ENCODE peak calls at places on chromosomes 13 and 19, in nine cellular contexts. One of them, this sample, is unnamed.

GRCh38 chr13:106528711-106529414 is 6.6 kb downstream of the EFNB2 start:
- DNase-seq in Calu3: no peak
- DNase-seq in GM13976: no peak
- DNase-seq in CD4-positive, alpha-beta T cell: no peak
- DNase-seq in mesothelial cell of epicardium: no peak
- DNase-seq in stimulated activated CD8-positive, alpha-beta memory T cell treated with anti-CD3 and anti-CD28 coated beads, Interleukin-12 subunit alpha, Interleukin-12 subunit beta, amount 100 ng/mL, for 4 hours: no peak
- DNase-seq in cardiac fibroblast: no peak
- DNase-seq in stimulated activated CD4-positive, alpha-beta T cell treated with anti-CD3 and anti-CD28 coated beads, Interleukin-1b, Interleukin-23, amount 100 ng/mL, for 1 hour: no peak
- DNase-seq in left colon: peak
- DNase-seq in this sample: no peak

GRCh38 chr19:55700813-55701212 is 25.8 kb downstream of the EPN1 start:
- DNase-seq in Calu3: no peak
- DNase-seq in GM13976: no peak
- DNase-seq in CD4-positive, alpha-beta T cell: no peak
- DNase-seq in mesothelial cell of epicardium: no peak
- DNase-seq in stimulated activated CD8-positive, alpha-beta memory T cell treated with anti-CD3 and anti-CD28 coated beads, Interleukin-12 subunit alpha, Interleukin-12 subunit beta, amount 100 ng/mL, for 4 hours: no peak
- DNase-seq in cardiac fibroblast: no peak
- DNase-seq in stimulated activated CD4-positive, alpha-beta T cell treated with anti-CD3 and anti-CD28 coated beads, Interleukin-1b, Interleukin-23, amount 100 ng/mL, for 1 hour: no peak
- DNase-seq in left colon: no peak
- DNase-seq in this sample: no peak

GRCh38 chr13:110911880-110912279 is 3.0 kb downstream of the ANKRD10 start:
- DNase-seq in Calu3: no peak
- DNase-seq in GM13976: no peak
- DNase-seq in CD4-positive, alpha-beta T cell: no peak
- DNase-seq in mesothelial cell of epicardium: no peak
- DNase-seq in stimulated activated CD8-positive, alpha-beta memory T cell treated with anti-CD3 and anti-CD28 coated beads, Interleukin-12 subunit alpha, Interleukin-12 subunit beta, amount 100 ng/mL, for 4 hours: no peak
- DNase-seq in cardiac fibroblast: no peak
- DNase-seq in stimulated activated CD4-positive, alpha-beta T cell treated with anti-CD3 and anti-CD28 coated beads, Interleukin-1b, Interleukin-23, amount 100 ng/mL, for 1 hour: no peak
- DNase-seq in left colon: no peak
- DNase-seq in this sample: no peak

GRCh38 chr19:17522988-17523872 is 11.8 kb downstream of the PGLS start:
- DNase-seq in Calu3: no peak
- DNase-seq in GM13976: peak
- DNase-seq in CD4-positive, alpha-beta T cell: peak
- DNase-seq in mesothelial cell of epicardium: no peak
- DNase-seq in stimulated activated CD8-positive, alpha-beta memory T cell treated with anti-CD3 and anti-CD28 coated beads, Interleukin-12 subunit alpha, Interleukin-12 subunit beta, amount 100 ng/mL, for 4 hours: peak
- DNase-seq in cardiac fibroblast: no peak
- DNase-seq in stimulated activated CD4-positive, alpha-beta T cell treated with anti-CD3 and anti-CD28 coated beads, Interleukin-1b, Interleukin-23, amount 100 ng/mL, for 1 hour: no peak
- DNase-seq in left colon: peak
- DNase-seq in this sample: no peak

GRCh38 chr13:36915106-36915505 is 4.9 kb downstream of the SMAD9 start:
- DNase-seq in Calu3: no peak
- DNase-seq in GM13976: no peak
- DNase-seq in CD4-positive, alpha-beta T cell: no peak
- DNase-seq in mesothelial cell of epicardium: no peak
- DNase-seq in stimulated activated CD8-positive, alpha-beta memory T cell treated with anti-CD3 and anti-CD28 coated beads, Interleukin-12 subunit alpha, Interleukin-12 subunit beta, amount 100 ng/mL, for 4 hours: no peak
- DNase-seq in cardiac fibroblast: no peak
- DNase-seq in stimulated activated CD4-positive, alpha-beta T cell treated with anti-CD3 and anti-CD28 coated beads, Interleukin-1b, Interleukin-23, amount 100 ng/mL, for 1 hour: no peak
- DNase-seq in left colon: no peak
- DNase-seq in this sample: no peak

GRCh38 chr13:99605417-99606321 is 104.4 kb downstream of the TM9SF2 start:
- DNase-seq in Calu3: peak
- DNase-seq in GM13976: peak
- DNase-seq in CD4-positive, alpha-beta T cell: peak
- DNase-seq in mesothelial cell of epicardium: no peak
- DNase-seq in stimulated activated CD8-positive, alpha-beta memory T cell treated with anti-CD3 and anti-CD28 coated beads, Interleukin-12 subunit alpha, Interleukin-12 subunit beta, amount 100 ng/mL, for 4 hours: peak
- DNase-seq in cardiac fibroblast: peak
- DNase-seq in stimulated activated CD4-positive, alpha-beta T cell treated with anti-CD3 and anti-CD28 coated beads, Interleukin-1b, Interleukin-23, amount 100 ng/mL, for 1 hour: no peak
- DNase-seq in left colon: peak
- DNase-seq in this sample: no peak

GRCh38 chr13:81929988-81930387 is 1589.1 kb upstream of the SPRY2 start:
- DNase-seq in Calu3: no peak
- DNase-seq in GM13976: no peak
- DNase-seq in CD4-positive, alpha-beta T cell: no peak
- DNase-seq in mesothelial cell of epicardium: no peak
- DNase-seq in stimulated activated CD8-positive, alpha-beta memory T cell treated with anti-CD3 and anti-CD28 coated beads, Interleukin-12 subunit alpha, Interleukin-12 subunit beta, amount 100 ng/mL, for 4 hours: no peak
- DNase-seq in cardiac fibroblast: peak
- DNase-seq in stimulated activated CD4-positive, alpha-beta T cell treated with anti-CD3 and anti-CD28 coated beads, Interleukin-1b, Interleukin-23, amount 100 ng/mL, for 1 hour: no peak
- DNase-seq in left colon: no peak
- DNase-seq in this sample: no peak

GRCh38 chr13:35733832-35734231 is 257.3 kb upstream of the MAB21L1 start:
- DNase-seq in Calu3: no peak
- DNase-seq in GM13976: no peak
- DNase-seq in CD4-positive, alpha-beta T cell: no peak
- DNase-seq in mesothelial cell of epicardium: no peak
- DNase-seq in stimulated activated CD8-positive, alpha-beta memory T cell treated with anti-CD3 and anti-CD28 coated beads, Interleukin-12 subunit alpha, Interleukin-12 subunit beta, amount 100 ng/mL, for 4 hours: no peak
- DNase-seq in cardiac fibroblast: peak
- DNase-seq in stimulated activated CD4-positive, alpha-beta T cell treated with anti-CD3 and anti-CD28 coated beads, Interleukin-1b, Interleukin-23, amount 100 ng/mL, for 1 hour: no peak
- DNase-seq in left colon: no peak
- DNase-seq in this sample: no peak

GRCh38 chr19:48726573-48726972 is 7.0 kb upstream of the MAMSTR start:
- DNase-seq in Calu3: no peak
- DNase-seq in GM13976: no peak
- DNase-seq in CD4-positive, alpha-beta T cell: no peak
- DNase-seq in mesothelial cell of epicardium: no peak
- DNase-seq in stimulated activated CD8-positive, alpha-beta memory T cell treated with anti-CD3 and anti-CD28 coated beads, Interleukin-12 subunit alpha, Interleukin-12 subunit beta, amount 100 ng/mL, for 4 hours: no peak
- DNase-seq in cardiac fibroblast: no peak
- DNase-seq in stimulated activated CD4-positive, alpha-beta T cell treated with anti-CD3 and anti-CD28 coated beads, Interleukin-1b, Interleukin-23, amount 100 ng/mL, for 1 hour: no peak
- DNase-seq in left colon: no peak
- DNase-seq in this sample: no peak

GRCh38 chr13:79090552-79091159 is 315.4 kb downstream of the RBM26 start:
- DNase-seq in Calu3: no peak
- DNase-seq in GM13976: no peak
- DNase-seq in CD4-positive, alpha-beta T cell: no peak
- DNase-seq in mesothelial cell of epicardium: no peak
- DNase-seq in stimulated activated CD8-positive, alpha-beta memory T cell treated with anti-CD3 and anti-CD28 coated beads, Interleukin-12 subunit alpha, Interleukin-12 subunit beta, amount 100 ng/mL, for 4 hours: no peak
- DNase-seq in cardiac fibroblast: no peak
- DNase-seq in stimulated activated CD4-positive, alpha-beta T cell treated with anti-CD3 and anti-CD28 coated beads, Interleukin-1b, Interleukin-23, amount 100 ng/mL, for 1 hour: no peak
- DNase-seq in left colon: no peak
- DNase-seq in this sample: no peak

GRCh38 chr19:4455742-4456565 is 1.6 kb downstream of the UBXN6 start:
- DNase-seq in Calu3: no peak
- DNase-seq in GM13976: no peak
- DNase-seq in CD4-positive, alpha-beta T cell: no peak
- DNase-seq in mesothelial cell of epicardium: no peak
- DNase-seq in stimulated activated CD8-positive, alpha-beta memory T cell treated with anti-CD3 and anti-CD28 coated beads, Interleukin-12 subunit alpha, Interleukin-12 subunit beta, amount 100 ng/mL, for 4 hours: no peak
- DNase-seq in cardiac fibroblast: peak
- DNase-seq in stimulated activated CD4-positive, alpha-beta T cell treated with anti-CD3 and anti-CD28 coated beads, Interleukin-1b, Interleukin-23, amount 100 ng/mL, for 1 hour: no peak
- DNase-seq in left colon: peak
- DNase-seq in this sample: no peak

GRCh38 chr13:31638577-31638976 is 100.7 kb upstream of the RXFP2 start:
- DNase-seq in Calu3: no peak
- DNase-seq in GM13976: no peak
- DNase-seq in CD4-positive, alpha-beta T cell: no peak
- DNase-seq in mesothelial cell of epicardium: no peak
- DNase-seq in stimulated activated CD8-positive, alpha-beta memory T cell treated with anti-CD3 and anti-CD28 coated beads, Interleukin-12 subunit alpha, Interleukin-12 subunit beta, amount 100 ng/mL, for 4 hours: no peak
- DNase-seq in cardiac fibroblast: peak
- DNase-seq in stimulated activated CD4-positive, alpha-beta T cell treated with anti-CD3 and anti-CD28 coated beads, Interleukin-1b, Interleukin-23, amount 100 ng/mL, for 1 hour: no peak
- DNase-seq in left colon: no peak
- DNase-seq in this sample: no peak

GRCh38 chr13:76210262-76210661 is 574.1 kb downstream of the LMO7 start:
- DNase-seq in Calu3: no peak
- DNase-seq in GM13976: no peak
- DNase-seq in CD4-positive, alpha-beta T cell: no peak
- DNase-seq in mesothelial cell of epicardium: no peak
- DNase-seq in stimulated activated CD8-positive, alpha-beta memory T cell treated with anti-CD3 and anti-CD28 coated beads, Interleukin-12 subunit alpha, Interleukin-12 subunit beta, amount 100 ng/mL, for 4 hours: no peak
- DNase-seq in cardiac fibroblast: peak
- DNase-seq in stimulated activated CD4-positive, alpha-beta T cell treated with anti-CD3 and anti-CD28 coated beads, Interleukin-1b, Interleukin-23, amount 100 ng/mL, for 1 hour: no peak
- DNase-seq in left colon: no peak
- DNase-seq in this sample: no peak

GRCh38 chr13:111610077-111610476 is 289.6 kb downstream of the TEX29 start:
- DNase-seq in Calu3: no peak
- DNase-seq in GM13976: no peak
- DNase-seq in CD4-positive, alpha-beta T cell: no peak
- DNase-seq in mesothelial cell of epicardium: no peak
- DNase-seq in stimulated activated CD8-positive, alpha-beta memory T cell treated with anti-CD3 and anti-CD28 coated beads, Interleukin-12 subunit alpha, Interleukin-12 subunit beta, amount 100 ng/mL, for 4 hours: no peak
- DNase-seq in cardiac fibroblast: no peak
- DNase-seq in stimulated activated CD4-positive, alpha-beta T cell treated with anti-CD3 and anti-CD28 coated beads, Interleukin-1b, Interleukin-23, amount 100 ng/mL, for 1 hour: no peak
- DNase-seq in left colon: no peak
- DNase-seq in this sample: no peak

GRCh38 chr19:33667141-33667540 is 45.4 kb downstream of the CHST8 start:
- DNase-seq in Calu3: no peak
- DNase-seq in GM13976: no peak
- DNase-seq in CD4-positive, alpha-beta T cell: no peak
- DNase-seq in mesothelial cell of epicardium: no peak
- DNase-seq in stimulated activated CD8-positive, alpha-beta memory T cell treated with anti-CD3 and anti-CD28 coated beads, Interleukin-12 subunit alpha, Interleukin-12 subunit beta, amount 100 ng/mL, for 4 hours: no peak
- DNase-seq in cardiac fibroblast: no peak
- DNase-seq in stimulated activated CD4-positive, alpha-beta T cell treated with anti-CD3 and anti-CD28 coated beads, Interleukin-1b, Interleukin-23, amount 100 ng/mL, for 1 hour: no peak
- DNase-seq in left colon: no peak
- DNase-seq in this sample: no peak

GRCh38 chr13:40514797-40515196 is 151.6 kb downstream of the FOXO1 start:
- DNase-seq in Calu3: no peak
- DNase-seq in GM13976: no peak
- DNase-seq in CD4-positive, alpha-beta T cell: no peak
- DNase-seq in mesothelial cell of epicardium: no peak
- DNase-seq in stimulated activated CD8-positive, alpha-beta memory T cell treated with anti-CD3 and anti-CD28 coated beads, Interleukin-12 subunit alpha, Interleukin-12 subunit beta, amount 100 ng/mL, for 4 hours: no peak
- DNase-seq in cardiac fibroblast: no peak
- DNase-seq in stimulated activated CD4-positive, alpha-beta T cell treated with anti-CD3 and anti-CD28 coated beads, Interleukin-1b, Interleukin-23, amount 100 ng/mL, for 1 hour: no peak
- DNase-seq in left colon: no peak
- DNase-seq in this sample: no peak

GRCh38 chr13:77893066-77893465 is 25.6 kb downstream of the EDNRB start:
- DNase-seq in Calu3: no peak
- DNase-seq in GM13976: no peak
- DNase-seq in CD4-positive, alpha-beta T cell: no peak
- DNase-seq in mesothelial cell of epicardium: no peak
- DNase-seq in stimulated activated CD8-positive, alpha-beta memory T cell treated with anti-CD3 and anti-CD28 coated beads, Interleukin-12 subunit alpha, Interleukin-12 subunit beta, amount 100 ng/mL, for 4 hours: no peak
- DNase-seq in cardiac fibroblast: no peak
- DNase-seq in stimulated activated CD4-positive, alpha-beta T cell treated with anti-CD3 and anti-CD28 coated beads, Interleukin-1b, Interleukin-23, amount 100 ng/mL, for 1 hour: no peak
- DNase-seq in left colon: no peak
- DNase-seq in this sample: no peak

GRCh38 chr13:60788156-60788829 is 391.3 kb downstream of the TDRD3 start:
- DNase-seq in Calu3: no peak
- DNase-seq in GM13976: no peak
- DNase-seq in CD4-positive, alpha-beta T cell: no peak
- DNase-seq in mesothelial cell of epicardium: no peak
- DNase-seq in stimulated activated CD8-positive, alpha-beta memory T cell treated with anti-CD3 and anti-CD28 coated beads, Interleukin-12 subunit alpha, Interleukin-12 subunit beta, amount 100 ng/mL, for 4 hours: no peak
- DNase-seq in cardiac fibroblast: peak
- DNase-seq in stimulated activated CD4-positive, alpha-beta T cell treated with anti-CD3 and anti-CD28 coated beads, Interleukin-1b, Interleukin-23, amount 100 ng/mL, for 1 hour: no peak
- DNase-seq in left colon: no peak
- DNase-seq in this sample: no peak

GRCh38 chr19:30606114-30607050 is 234.2 kb downstream of the ZNF536 start:
- DNase-seq in Calu3: no peak
- DNase-seq in GM13976: no peak
- DNase-seq in CD4-positive, alpha-beta T cell: no peak
- DNase-seq in mesothelial cell of epicardium: no peak
- DNase-seq in stimulated activated CD8-positive, alpha-beta memory T cell treated with anti-CD3 and anti-CD28 coated beads, Interleukin-12 subunit alpha, Interleukin-12 subunit beta, amount 100 ng/mL, for 4 hours: no peak
- DNase-seq in cardiac fibroblast: no peak
- DNase-seq in stimulated activated CD4-positive, alpha-beta T cell treated with anti-CD3 and anti-CD28 coated beads, Interleukin-1b, Interleukin-23, amount 100 ng/mL, for 1 hour: no peak
- DNase-seq in left colon: no peak
- DNase-seq in this sample: no peak